ENCODE peak calls at places on chromosomes 3 and 15, in four cellular contexts. M, R, K and X are unnamed samples. For H3K9me2, the result is how much of the 10 kb centered on the place peaks cover.

GRCh38 chr15:36860792-36861191 is 239.6 kb downstream of the MEIS2 start:
- DNase-seq in M (no peak), R (no peak), K (no peak), X (no peak)

GRCh38 chr15:74725845-74726773 is 781 bp upstream of the CYP1A1 start:
- DNase-seq in M (no peak), R (peak), K (peak), X (peak)

GRCh38 chr15:65908876-65909275 is 39.6 kb downstream of the RAB11A start:
- DNase-seq in M (no peak), R (no peak), K (no peak), X (no peak)

GRCh38 chr3:177229791-177230190 is 32.5 kb upstream of the TBL1XR1 start:
- DNase-seq in M (no peak), R (no peak), K (no peak), X (no peak)

GRCh38 chr15:101635944-101636727 is 16.0 kb downstream of the TM2D3 start:
- DNase-seq in M (no peak), R (no peak), K (peak), X (no peak)

GRCh38 chr15:49855917-49856637 is 235.2 kb downstream of the DTWD1 start:
- DNase-seq in M (no peak), R (no peak), K (peak), X (no peak)

GRCh38 chr15:76285241-76285825 is 25.9 kb downstream of the ETFA start:
- DNase-seq in M (no peak), R (peak), K (peak), X (peak)

GRCh38 chr3:197810901-197811300 is 19.8 kb downstream of the LRCH3 start:
- DNase-seq in M (peak), R (no peak), K (no peak), X (no peak)

GRCh38 chr3:127257351-127257750 is 30.5 kb downstream of the PRR20G start:
- DNase-seq in M (no peak), R (no peak), K (no peak), X (no peak)

GRCh38 chr3:171306631-171307030 is 153.6 kb downstream of the TNIK start:
- DNase-seq in M (no peak), R (no peak), K (peak), X (no peak)

GRCh38 chr3:71307884-71308697 is 275.4 kb downstream of the FOXP1 start:
- DNase-seq in M (no peak), R (no peak), K (no peak), X (no peak)

GRCh38 chr15:45918839-45919238 is 284.0 kb downstream of the SQOR start:
- DNase-seq in M (no peak), R (no peak), K (no peak), X (no peak)

GRCh38 chr3:18344306-18345014 is 80.7 kb downstream of the SATB1 start:
- DNase-seq in M (no peak), R (no peak), K (no peak), X (no peak)

GRCh38 chr3:55330756-55331155 is 156.3 kb downstream of the WNT5A start:
- DNase-seq in M (no peak), R (no peak), K (peak), X (no peak)

GRCh38 chr3:94561094-94561493 is 498.2 kb downstream of the NSUN3 start:
- DNase-seq in M (no peak), R (no peak), K (no peak), X (no peak)

GRCh38 chr15:71651750-71652186 is 158.6 kb upstream of the NR2E3 start:
- DNase-seq in M (no peak), R (peak), K (peak), X (peak)

GRCh38 chr15:47588968-47589367 is 128.3 kb upstream of the SEMA6D start:
- DNase-seq in M (no peak), R (no peak), K (peak), X (no peak)

GRCh38 chr3:126389112-126389791 is 5.5 kb upstream of the CFAP100 start:
- DNase-seq in M (peak), R (peak), K (peak), X (peak)

GRCh38 chr3:115281697-115282685 is 134.9 kb upstream of the ZBTB20 start:
- DNase-seq in M (no peak), R (peak), K (peak), X (no peak)

GRCh38 chr15:31571676-31572075 is 245.0 kb downstream of the KLF13 start:
- DNase-seq in M (no peak), R (no peak), K (peak), X (peak)

GRCh38 chr3:194296448-194296831 is 54.7 kb downstream of the CPN2 start:
- DNase-seq in M (peak), R (no peak), K (peak), X (peak)

GRCh38 chr15:89728254-89728653 is 22.8 kb downstream of the MESP1 start:
- DNase-seq in M (no peak), R (no peak), K (peak), X (no peak)

GRCh38 chr3:60578936-60579335 is 672.3 kb downstream of the FHIT start:
- DNase-seq in M (peak), R (no peak), K (no peak), X (peak)

GRCh38 chr3:171810278-171811058 is at the start of gene PLD1:
- DNase-seq in M (no peak), R (peak), K (peak), X (peak)

GRCh38 chr3:136937886-136938285 is 19.9 kb upstream of the IL20RB start:
- DNase-seq in M (no peak), R (no peak), K (no peak), X (no peak)

GRCh38 chr3:17063591-17063990 is 178.8 kb downstream of the PLCL2 start:
- DNase-seq in M (no peak), R (no peak), K (no peak), X (no peak)

GRCh38 chr3:194540268-194540937 is 53.6 kb upstream of the ATP13A3 start:
- DNase-seq in M (peak), R (no peak), K (peak), X (no peak)

GRCh38 chr3:26437678-26438077 is 184.9 kb upstream of the LRRC3B start:
- DNase-seq in M (no peak), R (no peak), K (peak), X (peak)

GRCh38 chr3:187002915-187003314 is 72.6 kb downstream of the ST6GAL1 start:
- DNase-seq in M (no peak), R (no peak), K (no peak), X (no peak)

GRCh38 chr3:146256851-146257486 is 6.1 kb upstream of the PLSCR4 start:
- DNase-seq in M (no peak), R (no peak), K (peak), X (peak)

GRCh38 chr15:88615303-88616107 is 5.6 kb upstream of the AEN start:
- DNase-seq in M (no peak), R (no peak), K (no peak), X (no peak)

GRCh38 chr3:132268956-132269355 is 48.3 kb upstream of the ACP3 start:
- DNase-seq in M (no peak), R (no peak), K (peak), X (peak)

GRCh38 chr3:172315401-172316091 is 132.7 kb downstream of the GHSR start:
- DNase-seq in M (peak), R (peak), K (peak), X (peak)

GRCh38 chr3:70990190-70990589 is 593.3 kb downstream of the FOXP1 start:
- DNase-seq in M (no peak), R (no peak), K (no peak), X (no peak)

GRCh38 chr3:39148116-39149058 is 5.0 kb downstream of the CSRNP1 start:
- DNase-seq in M (no peak), R (peak), K (peak), X (no peak)

GRCh38 chr15:98363416-98363815 is 284.9 kb upstream of the IGF1R start:
- DNase-seq in M (no peak), R (no peak), K (no peak), X (no peak)

GRCh38 chr3:73086071-73086494 is 24.6 kb downstream of the EBLN2 start:
- DNase-seq in M (no peak), R (peak), K (peak), X (peak)

DNA sequence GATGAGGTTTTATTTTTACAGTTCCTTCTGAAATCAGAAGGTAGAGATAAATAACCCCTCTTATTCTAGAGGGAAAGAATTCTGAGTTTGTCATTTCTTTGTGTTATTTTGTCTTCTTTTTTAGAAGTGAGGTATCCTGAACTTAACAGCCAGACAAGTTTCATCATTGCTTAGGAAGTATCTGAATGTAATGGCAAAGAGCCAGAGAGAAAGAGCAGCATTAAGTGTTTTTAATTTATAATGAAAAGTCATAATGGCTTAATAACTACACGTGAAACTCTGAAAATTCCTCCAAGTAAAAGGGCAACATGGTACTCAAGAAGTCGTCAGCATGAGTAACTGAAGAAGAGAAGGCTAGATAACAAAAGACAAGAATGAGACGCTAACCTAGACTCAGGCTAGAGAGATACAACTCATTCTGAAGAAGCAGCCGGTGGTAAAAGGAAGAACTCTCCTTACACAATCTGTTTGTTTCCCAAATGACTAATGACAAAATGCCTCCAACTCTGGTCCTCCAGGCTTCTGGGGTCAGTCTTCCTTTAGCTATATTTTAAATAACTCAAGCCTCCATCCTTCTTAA is 116.2 kb upstream of the NECTIN3 start:
- DNase-seq in M (no peak), R (no peak), K (peak), X (peak)
- H2AFZ ChIP-seq in M (no peak), R (no peak), K (peak), X (no peak)

GRCh38 chr3:40387001-40387894 is at the start of gene ENTPD3:
- DNase-seq in M (peak), R (no peak), K (peak), X (peak)
- TF ChIP-seq EZH2 in M (no peak), R (no peak), K (no peak), X (no peak)

DNA sequence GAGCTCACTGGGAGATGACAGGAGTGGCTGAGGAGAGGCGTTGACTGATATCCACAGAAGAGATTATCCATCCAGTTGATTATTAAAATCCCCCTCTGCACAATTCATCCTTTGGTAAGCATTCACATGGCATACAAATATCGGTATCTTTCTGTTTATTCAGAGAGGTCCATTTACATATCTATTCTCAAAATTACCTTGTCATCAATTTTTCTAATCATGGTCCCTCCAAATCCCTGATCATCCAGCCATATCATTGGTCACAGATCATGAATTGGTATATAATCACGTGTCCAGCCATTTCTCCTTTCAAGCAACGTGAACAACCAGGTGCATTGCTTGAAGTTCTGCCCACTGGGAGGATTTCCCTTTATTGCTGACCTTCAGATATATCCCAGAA is 1321.0 kb downstream of the ROBO2 start:
- DNase-seq in M (no peak), R (no peak), K (no peak), X (no peak)
- H3K9me2 ChIP-seq in M (under half), R (under half), K (under half), X (under half)

DNA sequence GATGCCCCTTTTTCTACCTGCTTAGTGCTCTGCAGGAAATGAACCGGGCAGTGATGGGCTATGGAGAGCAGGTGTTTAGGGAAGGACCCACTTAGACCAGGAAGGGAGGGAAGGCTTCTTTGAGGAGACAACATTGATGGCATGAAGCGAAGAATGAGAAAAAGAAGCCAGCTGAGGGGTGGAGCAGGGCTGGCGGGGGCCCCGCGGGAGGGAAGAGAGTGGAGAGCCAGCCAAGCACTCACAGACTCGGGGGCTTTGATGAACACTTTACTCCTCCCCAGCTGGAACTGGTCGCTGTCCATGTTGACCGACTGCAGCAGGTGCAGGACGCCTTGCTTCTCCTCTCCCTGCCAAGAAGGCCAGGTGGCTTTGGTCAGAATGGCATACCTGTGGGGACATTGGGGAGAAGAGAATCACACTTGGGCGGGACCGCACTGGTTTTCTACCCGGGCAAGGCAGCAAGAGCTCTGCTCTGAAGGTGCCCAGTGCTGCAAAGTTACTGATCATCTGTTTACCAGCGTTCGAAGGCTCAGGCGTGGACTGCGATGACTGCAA is 28.4 kb upstream of the LDHAL6B start:
- DNase-seq in M (no peak), R (no peak), K (no peak), X (no peak)
- H2AFZ ChIP-seq in M (no peak), R (no peak), K (no peak), X (no peak)

GRCh38 chr3:128488995-128489859 is 3.8 kb downstream of the GATA2 start:
- DNase-seq in M (peak), R (no peak), K (peak), X (peak)
- TF ChIP-seq EZH2 in M (no peak), R (no peak), K (no peak), X (no peak)

DNA sequence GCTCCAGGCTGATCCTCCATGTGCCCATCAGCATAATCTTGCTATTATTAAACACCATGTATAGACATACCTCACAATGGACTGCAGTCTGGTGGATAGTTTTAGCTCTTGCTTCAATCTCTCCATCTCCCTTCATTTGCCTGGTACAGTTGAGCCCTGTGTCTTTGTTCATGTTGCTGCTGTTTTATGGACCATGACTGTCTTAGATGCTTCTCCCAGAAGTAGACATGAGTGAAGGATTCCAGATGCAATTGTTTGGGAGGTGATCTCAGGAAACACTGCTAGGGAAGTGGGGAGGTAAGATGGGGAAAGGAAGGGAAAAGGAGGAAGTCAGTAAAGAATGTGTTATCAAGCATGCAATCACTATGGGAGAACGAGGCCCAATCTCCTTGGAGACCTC is 36.3 kb upstream of the CTNNB1 start:
- DNase-seq in M (no peak), R (no peak), K (no peak), X (no peak)
- H3K9me2 ChIP-seq in M (under half), R (under half), K (under half), X (under half)

DNA sequence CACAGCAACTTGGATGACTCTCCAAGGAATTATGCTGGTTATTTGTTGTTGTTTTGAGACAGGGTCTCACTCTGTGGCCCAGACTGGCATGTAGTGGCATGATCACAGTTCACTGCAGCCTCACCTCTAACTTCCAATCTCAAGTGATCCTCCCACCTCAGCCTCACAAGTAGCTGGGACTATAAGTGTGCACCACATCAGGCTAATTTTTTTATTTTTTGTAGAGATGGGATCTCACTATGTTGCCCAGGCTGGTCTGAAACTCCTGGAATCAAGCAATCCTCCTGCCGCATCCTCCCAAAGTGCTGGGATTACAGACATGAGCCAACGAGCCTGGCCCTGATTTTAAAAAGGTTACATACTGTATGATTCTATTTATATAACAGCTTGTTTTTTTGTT is 63.0 kb downstream of the RBPMS2 start:
- DNase-seq in M (no peak), R (no peak), K (no peak), X (no peak)
- H2AFZ ChIP-seq in M (no peak), R (no peak), K (no peak), X (no peak)

GRCh38 chr3:45226206-45226915 is at the start of gene TMEM158:
- DNase-seq in M (peak), R (peak), K (peak), X (peak)

GRCh38 chr3:45227131-45227819 is 1.2 kb upstream of the TMEM158 start:
- DNase-seq in M (no peak), R (no peak), K (peak), X (no peak)

GRCh38 chr3:45225465-45226205 is 452 bp downstream of the TMEM158 start:
- DNase-seq in M (no peak), R (peak), K (peak), X (peak)

GRCh38 chr3:45224824-45225464 is 1.1 kb downstream of the TMEM158 start:
- DNase-seq in M (no peak), R (peak), K (peak), X (peak)

GRCh38 chr3:45223889-45224730 is 2.0 kb downstream of the TMEM158 start:
- DNase-seq in M (peak), R (no peak), K (peak), X (peak)
- TF ChIP-seq EZH2 in M (no peak), R (no peak), K (no peak), X (no peak)

GRCh38 chr3:41169038-41169437 is 30.3 kb upstream of the CTNNB1 start:
- DNase-seq in M (no peak), R (no peak), K (peak), X (no peak)

GRCh38 chr3:41167722-41168497 is 31.4 kb upstream of the CTNNB1 start:
- DNase-seq in M (no peak), R (no peak), K (no peak), X (no peak)

GRCh38 chr3:41162541-41162940 is 36.8 kb upstream of the CTNNB1 start:
- DNase-seq in M (no peak), R (no peak), K (no peak), X (no peak)

GRCh38 chr3:41163399-41163798 is 35.9 kb upstream of the CTNNB1 start:
- DNase-seq in M (no peak), R (no peak), K (no peak), X (no peak)

DNA sequence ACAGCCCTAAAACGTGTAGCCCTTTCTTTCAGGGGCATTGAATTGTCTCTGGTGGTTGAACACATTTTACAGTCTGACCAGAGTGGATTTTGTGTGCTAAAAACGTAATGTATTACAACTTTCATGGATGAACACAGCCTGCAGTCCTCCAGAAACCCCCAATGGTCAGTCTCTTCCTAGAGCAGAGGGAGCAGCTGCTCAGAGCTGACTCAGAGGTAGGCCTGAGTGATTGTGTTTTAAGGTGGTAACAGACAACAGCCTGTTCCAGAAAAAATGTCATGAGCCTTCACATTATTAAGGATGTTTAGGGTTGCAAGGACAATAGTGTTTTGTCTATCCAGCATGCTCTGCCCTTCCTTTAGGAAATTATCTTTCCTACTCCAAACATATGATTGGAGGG is 34.5 kb upstream of the CTNNB1 start:
- DNase-seq in M (no peak), R (no peak), K (no peak), X (no peak)
- H3K9me2 ChIP-seq in M (under half), R (under half), K (under half), X (under half)